ENCODE peak calls at places on chromosomes 3 and 15, in five cellular contexts. X is H9, A is mesenchymal stem cell, H is mesendoderm, O is neuronal stem cell. W is an unnamed sample.
A peak's percentile ranks its signal among the peaks of the same experiment; 100 is the strongest.

GRCh38 chr3:44960387-44961026 is 15.5 kb downstream of the ZDHHC3 start:
- DNase-seq in H (no peak), O (no peak), X (no peak), A (no peak), W (peak; percentile 50)

GRCh38 chr3:134066539-134067310 is 37.0 kb upstream of the SLCO2A1 start:
- DNase-seq in O (no peak), X (no peak), H (no peak), A (no peak), W (no peak)

GRCh38 chr3:21705769-21706168 is 45.2 kb downstream of the ZNF385D start:
- DNase-seq in H (peak; percentile 8), A (no peak), O (no peak), X (no peak), W (peak; percentile 69)

GRCh38 chr3:68985391-68985790 is 28.1 kb downstream of the EOGT start:
- DNase-seq in A (no peak), H (no peak), O (no peak), X (no peak), W (peak; percentile 49)

GRCh38 chr3:159829056-159829995 is 159.3 kb upstream of the IL12A start:
- DNase-seq in A (peak; percentile 59), O (no peak), X (no peak), H (no peak), W (peak; percentile 64)

GRCh38 chr3:127276396-127276795 is 11.4 kb downstream of the PRR20G start:
- DNase-seq in H (no peak), X (no peak), A (no peak), O (no peak), W (no peak)

GRCh38 chr3:117736851-117737250 is 1027.3 kb downstream of the TUSC7 start:
- DNase-seq in O (no peak), H (no peak), X (no peak), A (no peak), W (peak; percentile 57)

GRCh38 chr3:54859204-54859603 is 68.7 kb downstream of the LRTM1 start:
- DNase-seq in A (peak; percentile 35), X (no peak), O (no peak), H (no peak), W (peak; percentile 68)

GRCh38 chr3:22923686-22924085 is 279.4 kb upstream of the UBE2E2 start:
- DNase-seq in H (no peak), X (no peak), A (no peak), O (no peak), W (no peak)

GRCh38 chr3:185137821-185138220 is 15.0 kb downstream of the C3orf70 start:
- DNase-seq in X (no peak), O (no peak), A (no peak), H (no peak), W (no peak)

GRCh38 chr3:142690613-142691012 is 33.2 kb upstream of the TRPC1 start:
- DNase-seq in A (no peak), H (no peak), X (no peak), O (no peak), W (no peak)

GRCh38 chr3:184180165-184180564 is 5.5 kb downstream of the AP2M1 start:
- DNase-seq in O (no peak), H (no peak), A (peak; percentile 63), X (no peak), W (peak; percentile 68)

GRCh38 chr3:121698914-121699313 is 38.2 kb upstream of the HCLS1 start:
- DNase-seq in X (no peak), H (no peak), A (no peak), O (no peak), W (no peak)

GRCh38 chr3:190225186-190225692 is 97.0 kb downstream of the CLDN1 start:
- DNase-seq in X (no peak), O (peak; percentile 9), A (peak; percentile 54), H (peak; percentile 40), W (peak; percentile 42)

GRCh38 chr15:68365140-68365745 is 66.7 kb downstream of the ITGA11 start:
- DNase-seq in O (no peak), X (no peak), A (no peak), H (no peak), W (no peak)

GRCh38 chr15:72199721-72200212 is 2.2 kb upstream of the GRAMD2A start:
- DNase-seq in H (peak; percentile 86), O (peak; percentile 59), A (peak; percentile 75), X (peak; percentile 78), W (peak; percentile 71)

GRCh38 chr15:78750566-78750965 is 60.7 kb downstream of the ADAMTS7 start:
- DNase-seq in X (no peak), O (no peak), H (no peak), A (no peak), W (no peak)

GRCh38 chr3:31462050-31462569 is 70.6 kb upstream of the STT3B start:
- DNase-seq in O (no peak), X (no peak), H (peak; percentile 38), A (no peak), W (no peak)

GRCh38 chr3:123447749-123448502 is 964 bp downstream of the ADCY5 start:
- DNase-seq in X (peak; percentile 70), H (peak; percentile 72), O (peak; percentile 12), A (no peak), W (no peak)

DNA sequence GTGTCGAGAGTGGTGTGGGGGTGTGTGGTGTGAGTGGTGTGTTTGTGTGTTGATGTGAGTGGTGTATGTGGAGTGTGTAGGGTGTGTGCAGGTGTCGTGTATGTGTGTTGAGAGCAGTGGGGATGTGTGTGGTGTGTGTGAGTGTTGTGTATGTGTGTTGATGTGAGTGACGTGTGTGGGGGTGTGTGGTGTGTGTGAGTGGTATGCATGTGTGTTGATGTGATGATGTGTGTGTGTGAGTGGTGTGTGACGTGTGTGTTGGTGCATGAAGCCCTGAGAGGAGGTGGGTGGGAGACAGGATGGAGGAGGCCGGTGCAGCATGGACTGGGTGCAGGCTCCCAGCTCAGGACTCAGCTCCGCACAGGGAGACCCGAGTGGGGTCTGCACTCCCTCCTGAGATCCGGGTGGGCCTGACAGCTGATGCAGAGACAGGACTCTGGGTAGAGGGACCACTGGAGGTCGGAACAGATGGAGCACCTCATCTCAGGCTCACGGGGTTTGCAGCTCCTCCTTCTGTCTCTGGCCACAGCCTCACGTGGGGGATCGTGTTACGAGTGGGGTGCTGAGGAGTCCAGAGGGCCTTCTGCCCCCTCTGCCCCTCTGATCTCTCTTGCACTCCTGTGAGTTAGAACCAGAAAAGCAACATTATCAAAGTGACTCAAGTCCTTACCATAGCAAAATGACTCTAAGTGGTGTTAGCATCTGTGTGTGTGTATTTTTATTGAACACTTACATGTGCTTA is 41.3 kb downstream of the ARNT2 start:
- DNase-seq in X (no peak), H (no peak), O (no peak), A (no peak), W (no peak)
- H3K23ac ChIP-seq in X (no peak overlapping the region), H (no peak overlapping the region), O (peak overlapping the region; percentile 45), A (no peak overlapping the region), W (peak overlapping the region; percentile 28)

GRCh38 chr3:36837089-36837488 is 72.7 kb upstream of the DCLK3 start:
- DNase-seq in H (peak; percentile 52), X (no peak), A (no peak), O (no peak), W (no peak)
- H3K23ac ChIP-seq in H (no peak overlapping the region), X (no peak overlapping the region), A (no peak overlapping the region), O (no peak overlapping the region), W (no peak overlapping the region)

GRCh38 chr3:37466660-37467359 is 292.4 kb upstream of the LRRFIP2 start:
- DNase-seq in O (no peak), H (no peak), X (no peak), A (no peak), W (no peak)

GRCh38 chr3:37463163-37463562 is 288.8 kb upstream of the LRRFIP2 start:
- DNase-seq in X (no peak), H (no peak), O (no peak), A (no peak), W (no peak)

GRCh38 chr3:37465174-37465573 is 290.8 kb upstream of the LRRFIP2 start:
- DNase-seq in H (no peak), O (no peak), X (no peak), A (no peak), W (no peak)

GRCh38 chr3:37458162-37458895 is 283.9 kb upstream of the LRRFIP2 start:
- DNase-seq in H (peak; percentile 84), X (no peak), O (no peak), A (no peak), W (no peak)

DNA sequence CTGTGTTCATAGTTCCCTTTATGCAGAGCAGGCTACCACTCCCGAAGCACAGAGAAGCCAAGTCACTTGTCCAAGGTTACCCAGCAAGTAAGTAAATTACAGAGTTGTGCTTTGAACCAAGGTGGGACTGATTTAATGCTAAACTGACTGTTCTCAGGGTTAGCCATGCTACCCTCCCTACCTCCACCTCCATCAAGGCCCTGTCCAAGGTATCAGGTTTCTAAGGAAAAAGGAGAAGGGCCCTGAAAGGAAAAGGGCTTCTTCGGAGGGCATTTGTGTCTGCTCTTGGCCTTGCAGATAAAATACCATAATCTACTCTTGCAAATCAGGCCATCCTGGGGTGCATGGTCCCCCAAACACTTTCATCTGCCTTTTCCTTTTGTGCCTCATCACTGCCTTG is 288.1 kb upstream of the LRRFIP2 start:
- DNase-seq in A (no peak), O (no peak), H (no peak), X (no peak), W (no peak)
- H3K23ac ChIP-seq in A (no peak overlapping the region), O (no peak overlapping the region), H (no peak overlapping the region), X (no peak overlapping the region), W (no peak overlapping the region)

GRCh38 chr3:89072671-89073070 is 34.8 kb upstream of the EPHA3 start:
- DNase-seq in O (no peak), A (no peak), H (no peak), X (no peak), W (no peak)
- H3K23ac ChIP-seq in O (no peak overlapping the region), A (no peak overlapping the region), H (no peak overlapping the region), X (no peak overlapping the region), W (no peak overlapping the region)

GRCh38 chr15:32966512-32966911 is 228.0 kb downstream of the FMN1 start:
- DNase-seq in A (no peak), X (no peak), H (no peak), O (no peak), W (no peak)

GRCh38 chr15:32970847-32971246 is 223.7 kb downstream of the FMN1 start:
- DNase-seq in O (no peak), H (no peak), X (no peak), A (no peak), W (no peak)

DNA sequence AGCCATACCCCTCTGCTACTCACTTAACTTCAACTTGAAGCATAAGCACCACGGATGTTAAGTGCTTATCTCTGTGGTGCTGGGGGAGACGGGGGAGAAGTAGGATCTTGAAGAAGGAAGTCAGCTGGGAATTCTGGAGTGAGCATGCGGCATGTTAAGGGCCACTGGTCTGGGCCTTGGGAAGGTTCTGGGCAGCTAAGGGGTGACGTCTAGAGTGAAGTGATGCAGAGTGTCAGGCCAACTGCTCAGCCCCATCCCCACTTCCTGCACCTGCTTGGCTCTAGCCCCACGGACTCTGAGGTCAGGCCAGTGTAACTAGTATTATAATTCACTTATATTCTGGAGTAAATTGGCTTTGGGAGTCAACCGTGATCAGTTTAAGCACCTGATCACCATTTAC is 228.6 kb downstream of the FMN1 start:
- DNase-seq in H (no peak), A (no peak), X (no peak), O (no peak), W (no peak)
- H3K23ac ChIP-seq in H (no peak overlapping the region), A (no peak overlapping the region), X (no peak overlapping the region), O (no peak overlapping the region), W (peak overlapping the region; percentile 51)

W was measured in IMR-90.